ENCODE peak calls at places on chromosomes 2 and 18, in five cellular contexts. One of them, this sample, is unnamed.

GRCh38 chr2:46888421-46888952 is 27.1 kb downstream of the MCFD2 start:
- DNase-seq in choroid plexus epithelial cell: no peak
- DNase-seq in A549: no peak
- DNase-seq in tibial artery: no peak
- DNase-seq in lung: no peak
- DNase-seq in this sample: no peak

GRCh38 chr2:234951386-234952269 is at the start of gene SH3BP4:
- DNase-seq in choroid plexus epithelial cell: peak
- DNase-seq in A549: peak
- DNase-seq in tibial artery: peak
- DNase-seq in lung: peak
- DNase-seq in this sample: no peak

GRCh38 chr18:48036191-48036590 is 105.7 kb upstream of the SMAD2 start:
- DNase-seq in choroid plexus epithelial cell: no peak
- DNase-seq in A549: no peak
- DNase-seq in tibial artery: peak
- DNase-seq in lung: no peak
- DNase-seq in this sample: no peak

GRCh38 chr2:108412995-108413726 is 35.4 kb downstream of the SULT1C4 start:
- DNase-seq in choroid plexus epithelial cell: peak
- DNase-seq in A549: peak
- DNase-seq in tibial artery: no peak
- DNase-seq in lung: no peak
- DNase-seq in this sample: peak

GRCh38 chr2:64036343-64036742 is 17.1 kb upstream of the VPS54 start:
- DNase-seq in choroid plexus epithelial cell: peak
- DNase-seq in A549: no peak
- DNase-seq in tibial artery: no peak
- DNase-seq in lung: no peak
- DNase-seq in this sample: no peak

GRCh38 chr2:176583530-176584101 is 314.4 kb downstream of the MTX2 start:
- DNase-seq in choroid plexus epithelial cell: peak
- DNase-seq in A549: peak
- DNase-seq in tibial artery: no peak
- DNase-seq in lung: no peak
- DNase-seq in this sample: no peak

GRCh38 chr2:204289066-204289465 is 256.2 kb upstream of the PARD3B start:
- DNase-seq in choroid plexus epithelial cell: peak
- DNase-seq in A549: no peak
- DNase-seq in tibial artery: no peak
- DNase-seq in lung: no peak
- DNase-seq in this sample: no peak

GRCh38 chr2:241064008-241064801 is 37.9 kb downstream of the MTERF4 start:
- DNase-seq in choroid plexus epithelial cell: no peak
- DNase-seq in A549: peak
- DNase-seq in tibial artery: no peak
- DNase-seq in lung: peak
- DNase-seq in this sample: no peak

GRCh38 chr2:105431367-105432088 is 32.7 kb upstream of the FHL2 start:
- DNase-seq in choroid plexus epithelial cell: peak
- DNase-seq in A549: no peak
- DNase-seq in tibial artery: no peak
- DNase-seq in lung: no peak
- DNase-seq in this sample: no peak

GRCh38 chr2:160534996-160535395 is 41.4 kb upstream of the RBMS1 start:
- DNase-seq in choroid plexus epithelial cell: peak
- DNase-seq in A549: no peak
- DNase-seq in tibial artery: no peak
- DNase-seq in lung: no peak
- DNase-seq in this sample: no peak

GRCh38 chr2:237701033-237701858 is 73.9 kb downstream of the LRRFIP1 start:
- DNase-seq in choroid plexus epithelial cell: no peak
- DNase-seq in A549: no peak
- DNase-seq in tibial artery: no peak
- DNase-seq in lung: no peak
- DNase-seq in this sample: no peak

GRCh38 chr2:148360662-148361061 is 283.9 kb upstream of the EPC2 start:
- DNase-seq in choroid plexus epithelial cell: no peak
- DNase-seq in A549: no peak
- DNase-seq in tibial artery: no peak
- DNase-seq in lung: no peak
- DNase-seq in this sample: no peak

GRCh38 chr18:9985641-9986040 is 71.8 kb downstream of the VAPA start:
- DNase-seq in choroid plexus epithelial cell: no peak
- DNase-seq in A549: no peak
- DNase-seq in tibial artery: no peak
- DNase-seq in lung: peak
- DNase-seq in this sample: no peak

GRCh38 chr2:127025357-127026062 is 81.4 kb downstream of the BIN1 start:
- DNase-seq in choroid plexus epithelial cell: peak
- DNase-seq in A549: peak
- DNase-seq in tibial artery: peak
- DNase-seq in lung: peak
- DNase-seq in this sample: peak

GRCh38 chr2:222862068-222862914 is 1.5 kb downstream of the ACSL3 start:
- DNase-seq in choroid plexus epithelial cell: peak
- DNase-seq in A549: peak
- DNase-seq in tibial artery: no peak
- DNase-seq in lung: no peak
- DNase-seq in this sample: no peak

GRCh38 chr2:222862915-222863544 is 2.2 kb downstream of the ACSL3 start:
- DNase-seq in choroid plexus epithelial cell: peak
- DNase-seq in A549: no peak
- DNase-seq in tibial artery: no peak
- DNase-seq in lung: no peak
- DNase-seq in this sample: no peak

GRCh38 chr2:222864296-222864695 is 3.5 kb downstream of the ACSL3 start:
- DNase-seq in choroid plexus epithelial cell: peak
- DNase-seq in A549: peak
- DNase-seq in tibial artery: no peak
- DNase-seq in lung: no peak
- DNase-seq in this sample: no peak

GRCh38 chr2:222866358-222866960 is 5.6 kb downstream of the ACSL3 start:
- DNase-seq in choroid plexus epithelial cell: no peak
- DNase-seq in A549: no peak
- DNase-seq in tibial artery: no peak
- DNase-seq in lung: no peak
- DNase-seq in this sample: no peak

DNA sequence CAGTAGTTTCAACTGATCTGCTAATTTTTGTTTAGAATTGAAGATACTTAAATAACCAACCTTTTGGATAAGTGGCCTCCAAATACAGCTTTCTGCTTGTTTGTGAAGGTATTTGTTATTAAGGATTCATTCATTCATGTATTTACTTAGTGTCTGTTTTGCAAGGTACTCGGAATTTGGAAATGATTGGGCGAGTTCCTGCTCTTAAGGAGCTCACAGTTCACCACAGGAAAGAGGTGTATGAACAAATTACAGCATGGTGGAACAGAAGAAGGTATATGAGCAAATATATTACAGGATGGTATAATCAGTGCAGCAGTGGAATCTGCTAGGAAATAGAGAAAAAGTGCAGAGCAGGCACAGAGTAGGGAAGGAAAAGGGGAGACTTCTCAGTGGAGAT is 4.5 kb downstream of the ACSL3 start:
- DNase-seq in choroid plexus epithelial cell: no peak
- DNase-seq in A549: no peak
- DNase-seq in tibial artery: no peak
- DNase-seq in lung: no peak
- DNase-seq in this sample: no peak
- H3K4me3 ChIP-seq in choroid plexus epithelial cell: no peak
- H3K4me3 ChIP-seq in A549: no peak
- H3K4me3 ChIP-seq in tibial artery: no peak
- H3K4me3 ChIP-seq in lung: no peak
- H3K4me3 ChIP-seq in this sample: no peak

GRCh38 chr2:215419769-215420470 is 15.9 kb downstream of the FN1 start:
- DNase-seq in choroid plexus epithelial cell: peak
- DNase-seq in A549: peak
- DNase-seq in tibial artery: no peak
- DNase-seq in lung: no peak
- DNase-seq in this sample: no peak
- TF ChIP-seq CTCF in choroid plexus epithelial cell: no peak
- TF ChIP-seq CTCF in A549: no peak
- TF ChIP-seq CTCF in tibial artery: no peak
- TF ChIP-seq CTCF in lung: no peak
- TF ChIP-seq CTCF in this sample: no peak

DNA sequence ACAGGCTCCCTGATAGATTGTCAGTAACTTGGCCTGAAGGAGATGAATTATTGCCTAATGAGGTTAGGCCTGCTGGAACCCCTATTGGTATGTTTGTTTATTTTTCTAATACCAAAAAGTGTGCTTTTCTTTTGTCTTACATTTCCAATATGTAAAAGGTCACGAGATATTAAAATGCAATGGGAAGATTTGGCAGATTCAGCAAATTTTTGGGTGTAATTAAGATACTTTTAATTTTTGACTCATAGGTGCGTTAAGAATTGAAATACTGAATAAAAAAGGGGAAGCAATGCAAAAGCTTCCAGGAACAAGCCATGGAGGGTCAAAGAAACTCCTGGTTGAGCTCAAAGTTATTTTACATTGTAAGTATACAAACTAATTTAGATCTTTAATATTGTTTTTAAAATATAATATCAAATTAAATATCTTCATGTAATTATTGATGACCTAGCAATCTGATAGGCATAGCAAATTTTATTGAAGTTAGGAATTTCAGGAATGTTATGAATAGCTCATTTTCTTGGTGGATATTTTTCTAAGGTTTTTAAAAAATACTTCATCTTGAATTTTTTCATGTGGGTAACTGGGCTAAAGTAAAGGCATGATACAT is 52.1 kb downstream of the SMCHD1 start:
- DNase-seq in choroid plexus epithelial cell: peak
- DNase-seq in A549: no peak
- DNase-seq in tibial artery: no peak
- DNase-seq in lung: no peak
- DNase-seq in this sample: no peak
- H3K4me3 ChIP-seq in choroid plexus epithelial cell: no peak
- H3K4me3 ChIP-seq in A549: no peak
- H3K4me3 ChIP-seq in tibial artery: no peak
- H3K4me3 ChIP-seq in lung: no peak
- H3K4me3 ChIP-seq in this sample: no peak

DNA sequence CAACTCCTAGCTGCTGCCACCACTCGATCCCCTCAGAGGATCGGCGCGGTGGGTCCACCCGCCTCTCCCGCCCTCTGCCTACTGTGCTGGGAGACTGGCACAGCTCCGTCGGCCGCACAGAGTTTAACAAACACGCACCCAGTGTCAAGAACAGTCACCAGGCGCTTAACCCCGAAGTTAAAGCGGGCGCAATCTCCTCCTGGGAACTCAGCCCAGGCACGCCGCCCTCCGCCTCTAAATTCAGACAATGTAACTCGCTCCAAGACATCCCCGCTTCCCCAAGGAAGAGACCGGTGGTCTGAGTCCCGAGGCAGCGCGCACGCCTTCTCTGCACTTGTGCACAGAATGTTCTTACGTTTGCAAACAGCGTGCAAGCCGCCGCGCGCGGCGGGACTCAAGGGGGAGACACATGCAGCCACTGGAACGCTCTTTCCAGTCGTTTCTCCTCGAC is 533 bp downstream of the CXCR4 start:
- DNase-seq in choroid plexus epithelial cell: peak
- DNase-seq in A549: peak
- DNase-seq in tibial artery: no peak
- DNase-seq in lung: peak
- DNase-seq in this sample: no peak
- TF ChIP-seq CTCF in choroid plexus epithelial cell: no peak
- TF ChIP-seq CTCF in A549: no peak
- TF ChIP-seq CTCF in tibial artery: no peak
- TF ChIP-seq CTCF in lung: no peak
- TF ChIP-seq CTCF in this sample: no peak

DNA sequence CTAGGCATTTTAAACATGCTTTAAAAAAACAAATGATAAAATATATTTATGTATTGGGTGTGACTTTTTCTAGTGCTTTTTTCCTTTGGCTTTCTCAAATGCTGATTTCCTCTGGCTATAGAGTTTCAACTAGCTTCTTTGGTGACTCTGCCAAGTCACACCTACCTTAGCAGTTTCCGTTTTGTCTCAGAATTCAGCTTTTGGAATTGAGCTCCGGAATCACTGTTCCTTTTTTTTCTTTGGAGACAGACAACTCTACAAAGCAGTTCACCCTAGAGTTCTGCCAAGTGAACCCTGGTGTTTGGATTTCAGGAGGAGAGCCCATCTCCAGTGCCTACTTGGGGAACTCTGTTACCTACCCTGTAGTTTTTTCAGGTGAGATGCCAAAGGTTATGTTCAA is 89.9 kb downstream of the UPP2 start:
- DNase-seq in choroid plexus epithelial cell: peak
- DNase-seq in A549: no peak
- DNase-seq in tibial artery: no peak
- DNase-seq in lung: no peak
- DNase-seq in this sample: no peak
- H3K4me3 ChIP-seq in choroid plexus epithelial cell: peak
- H3K4me3 ChIP-seq in A549: no peak
- H3K4me3 ChIP-seq in tibial artery: peak
- H3K4me3 ChIP-seq in lung: no peak
- H3K4me3 ChIP-seq in this sample: no peak

GRCh38 chr2:11533278-11534077 is at the start of gene GREB1:
- DNase-seq in choroid plexus epithelial cell: peak
- DNase-seq in A549: no peak
- DNase-seq in tibial artery: no peak
- DNase-seq in lung: no peak
- DNase-seq in this sample: no peak

GRCh38 chr2:11535899-11536344 is 2.1 kb downstream of the GREB1 start:
- DNase-seq in choroid plexus epithelial cell: no peak
- DNase-seq in A549: no peak
- DNase-seq in tibial artery: no peak
- DNase-seq in lung: no peak
- DNase-seq in this sample: no peak

GRCh38 chr2:11532434-11533055 is 1.3 kb upstream of the GREB1 start:
- DNase-seq in choroid plexus epithelial cell: peak
- DNase-seq in A549: no peak
- DNase-seq in tibial artery: no peak
- DNase-seq in lung: no peak
- DNase-seq in this sample: no peak

GRCh38 chr2:11534078-11534745 is 367 bp downstream of the GREB1 start:
- DNase-seq in choroid plexus epithelial cell: no peak
- DNase-seq in A549: no peak
- DNase-seq in tibial artery: no peak
- DNase-seq in lung: no peak
- DNase-seq in this sample: no peak

GRCh38 chr2:11534746-11535484 is 1.1 kb downstream of the GREB1 start:
- DNase-seq in choroid plexus epithelial cell: no peak
- DNase-seq in A549: no peak
- DNase-seq in tibial artery: no peak
- DNase-seq in lung: no peak
- DNase-seq in this sample: no peak
- TF ChIP-seq CTCF in choroid plexus epithelial cell: peak
- TF ChIP-seq CTCF in A549: no peak
- TF ChIP-seq CTCF in tibial artery: no peak
- TF ChIP-seq CTCF in lung: no peak
- TF ChIP-seq CTCF in this sample: no peak

This sample was measured in AG04449.